ENCODE peak calls at places on chromosomes 13 and 19, in seven cellular contexts. One of them, this sample, is unnamed.

GRCh38 chr13:91242652-91243051 is 104.8 kb upstream of the MIR17HG start:
- DNase-seq in effector CD4-positive, alpha-beta T cell: no peak
- DNase-seq in HL-60: no peak
- DNase-seq in MCF 10A: no peak
- DNase-seq in astrocyte of the cerebellum: peak; percentile 63
- DNase-seq in activated gamma-delta T cell treated with anti-CD3 and anti-CD28 coated beads, Interleukin-2, amount 50 U/mL, for 16 hours: no peak
- DNase-seq in neural crest cell: no peak
- DNase-seq in this sample: no peak

GRCh38 chr13:57326532-57326931 is 159.5 kb downstream of the PRR20E start:
- DNase-seq in effector CD4-positive, alpha-beta T cell: no peak
- DNase-seq in HL-60: no peak
- DNase-seq in MCF 10A: no peak
- DNase-seq in astrocyte of the cerebellum: no peak
- DNase-seq in activated gamma-delta T cell treated with anti-CD3 and anti-CD28 coated beads, Interleukin-2, amount 50 U/mL, for 16 hours: no peak
- DNase-seq in neural crest cell: no peak
- DNase-seq in this sample: no peak

GRCh38 chr19:10136936-10137335 is 17.2 kb upstream of the EIF3G start:
- DNase-seq in effector CD4-positive, alpha-beta T cell: no peak
- DNase-seq in HL-60: no peak
- DNase-seq in MCF 10A: no peak
- DNase-seq in astrocyte of the cerebellum: no peak
- DNase-seq in activated gamma-delta T cell treated with anti-CD3 and anti-CD28 coated beads, Interleukin-2, amount 50 U/mL, for 16 hours: no peak
- DNase-seq in neural crest cell: no peak
- DNase-seq in this sample: no peak

GRCh38 chr19:16504271-16504670 is 8.1 kb downstream of the C19orf44 start:
- DNase-seq in effector CD4-positive, alpha-beta T cell: no peak
- DNase-seq in HL-60: no peak
- DNase-seq in MCF 10A: no peak
- DNase-seq in astrocyte of the cerebellum: no peak
- DNase-seq in activated gamma-delta T cell treated with anti-CD3 and anti-CD28 coated beads, Interleukin-2, amount 50 U/mL, for 16 hours: no peak
- DNase-seq in neural crest cell: no peak
- DNase-seq in this sample: no peak

GRCh38 chr19:3547301-3547731 is 8.3 kb downstream of the TEKTIP1 start:
- DNase-seq in effector CD4-positive, alpha-beta T cell: peak; percentile 29
- DNase-seq in HL-60: no peak
- DNase-seq in MCF 10A: peak; percentile 45
- DNase-seq in astrocyte of the cerebellum: no peak
- DNase-seq in activated gamma-delta T cell treated with anti-CD3 and anti-CD28 coated beads, Interleukin-2, amount 50 U/mL, for 16 hours: no peak
- DNase-seq in neural crest cell: no peak
- DNase-seq in this sample: no peak

GRCh38 chr19:5157186-5157585 is 183.4 kb downstream of the PTPRS start:
- DNase-seq in effector CD4-positive, alpha-beta T cell: no peak
- DNase-seq in HL-60: no peak
- DNase-seq in MCF 10A: no peak
- DNase-seq in astrocyte of the cerebellum: no peak
- DNase-seq in activated gamma-delta T cell treated with anti-CD3 and anti-CD28 coated beads, Interleukin-2, amount 50 U/mL, for 16 hours: no peak
- DNase-seq in neural crest cell: no peak
- DNase-seq in this sample: no peak

GRCh38 chr19:1154731-1155351 is 19.2 kb downstream of the SBNO2 start:
- DNase-seq in effector CD4-positive, alpha-beta T cell: no peak
- DNase-seq in HL-60: peak; percentile 76
- DNase-seq in MCF 10A: peak; percentile 97
- DNase-seq in astrocyte of the cerebellum: peak; percentile 28
- DNase-seq in activated gamma-delta T cell treated with anti-CD3 and anti-CD28 coated beads, Interleukin-2, amount 50 U/mL, for 16 hours: no peak
- DNase-seq in neural crest cell: no peak
- DNase-seq in this sample: peak; percentile 61

GRCh38 chr13:111980146-111980929 is 86.6 kb upstream of the SOX1 start:
- DNase-seq in effector CD4-positive, alpha-beta T cell: no peak
- DNase-seq in HL-60: no peak
- DNase-seq in MCF 10A: no peak
- DNase-seq in astrocyte of the cerebellum: no peak
- DNase-seq in activated gamma-delta T cell treated with anti-CD3 and anti-CD28 coated beads, Interleukin-2, amount 50 U/mL, for 16 hours: no peak
- DNase-seq in neural crest cell: no peak
- DNase-seq in this sample: no peak

GRCh38 chr13:87128006-87128405 is 543.2 kb upstream of the SLITRK5 start:
- DNase-seq in effector CD4-positive, alpha-beta T cell: no peak
- DNase-seq in HL-60: no peak
- DNase-seq in MCF 10A: peak; percentile 68
- DNase-seq in astrocyte of the cerebellum: peak; percentile 28
- DNase-seq in activated gamma-delta T cell treated with anti-CD3 and anti-CD28 coated beads, Interleukin-2, amount 50 U/mL, for 16 hours: no peak
- DNase-seq in neural crest cell: no peak
- DNase-seq in this sample: peak; percentile 33

GRCh38 chr13:33968520-33969507 is 150.9 kb downstream of the RFC3 start:
- DNase-seq in effector CD4-positive, alpha-beta T cell: no peak
- DNase-seq in HL-60: no peak
- DNase-seq in MCF 10A: no peak
- DNase-seq in astrocyte of the cerebellum: no peak
- DNase-seq in activated gamma-delta T cell treated with anti-CD3 and anti-CD28 coated beads, Interleukin-2, amount 50 U/mL, for 16 hours: no peak
- DNase-seq in neural crest cell: no peak
- DNase-seq in this sample: no peak

GRCh38 chr13:113625965-113626661 is 31.9 kb downstream of the ATP4B start:
- DNase-seq in effector CD4-positive, alpha-beta T cell: no peak
- DNase-seq in HL-60: no peak
- DNase-seq in MCF 10A: no peak
- DNase-seq in astrocyte of the cerebellum: peak; percentile 27
- DNase-seq in activated gamma-delta T cell treated with anti-CD3 and anti-CD28 coated beads, Interleukin-2, amount 50 U/mL, for 16 hours: no peak
- DNase-seq in neural crest cell: no peak
- DNase-seq in this sample: no peak

GRCh38 chr19:1717200-1717969 is 35.9 kb upstream of the ONECUT3 start:
- DNase-seq in effector CD4-positive, alpha-beta T cell: no peak
- DNase-seq in HL-60: no peak
- DNase-seq in MCF 10A: no peak
- DNase-seq in astrocyte of the cerebellum: no peak
- DNase-seq in activated gamma-delta T cell treated with anti-CD3 and anti-CD28 coated beads, Interleukin-2, amount 50 U/mL, for 16 hours: no peak
- DNase-seq in neural crest cell: no peak
- DNase-seq in this sample: no peak

GRCh38 chr19:44305457-44305856 is 632 bp upstream of the ZNF235 start:
- DNase-seq in effector CD4-positive, alpha-beta T cell: no peak
- DNase-seq in HL-60: no peak
- DNase-seq in MCF 10A: no peak
- DNase-seq in astrocyte of the cerebellum: no peak
- DNase-seq in activated gamma-delta T cell treated with anti-CD3 and anti-CD28 coated beads, Interleukin-2, amount 50 U/mL, for 16 hours: no peak
- DNase-seq in neural crest cell: no peak
- DNase-seq in this sample: no peak

This sample was measured in fibroblast of the conjunctiva.